ENCODE peak calls at places on chromosomes 16 and 17, in four cellular contexts. T is SK-N-SH, Z is A549, R is HepG2. U is an unnamed sample.

GRCh38 chr16:88530858-88531203 is 39.4 kb upstream of the ZC3H18 start:
- DNase-seq in Z (no peak), R (no peak), T (no peak), U (no peak)

GRCh38 chr16:19164285-19164684 is 3.8 kb upstream of the SYT17 start:
- DNase-seq in T (no peak), R (no peak), Z (no peak), U (no peak)

GRCh38 chr17:73411330-73411747 is 99.5 kb upstream of the CDC42EP4 start:
- DNase-seq in T (no peak), R (no peak), Z (no peak), U (no peak)

GRCh38 chr16:46862555-46863447 is 21.4 kb upstream of the GPT2 start:
- DNase-seq in Z (no peak), R (no peak), T (no peak), U (no peak)

GRCh38 chr16:77869997-77870813 is 81.8 kb downstream of the VAT1L start:
- DNase-seq in T (no peak), R (no peak), Z (no peak), U (no peak)

GRCh38 chr17:21467739-21468490 is 91.8 kb downstream of the KCNJ12 start:
- DNase-seq in Z (no peak), R (no peak), T (no peak), U (no peak)

GRCh38 chr17:58531122-58531521 is 16.7 kb upstream of the MTMR4 start:
- DNase-seq in T (peak), Z (no peak), R (no peak), U (no peak)

GRCh38 chr17:17979778-17980177 is 7.1 kb downstream of the DRC3 start:
- DNase-seq in R (no peak), Z (no peak), T (no peak), U (no peak)

GRCh38 chr17:65638221-65638940 is 76.9 kb upstream of the AXIN2 start:
- DNase-seq in Z (no peak), R (peak), T (no peak), U (no peak)

GRCh38 chr17:4179071-4179470 is 36.1 kb downstream of the CYB5D2 start:
- DNase-seq in R (no peak), Z (no peak), T (no peak), U (no peak)

GRCh38 chr16:56047307-56048234 is 143.7 kb upstream of the GNAO1 start:
- DNase-seq in Z (no peak), R (no peak), T (peak), U (no peak)

GRCh38 chr17:4110152-4110551 is 32.7 kb downstream of the ZZEF1 start:
- DNase-seq in R (no peak), T (no peak), Z (no peak), U (no peak)

GRCh38 chr17:27354491-27355081 is 60.7 kb downstream of the WSB1 start:
- DNase-seq in R (peak), T (no peak), Z (peak), U (no peak)

GRCh38 chr17:18229254-18229653 is 3.8 kb downstream of the LLGL1 start:
- DNase-seq in Z (no peak), R (no peak), T (no peak), U (no peak)

GRCh38 chr16:83675136-83675535 is 132.6 kb upstream of the HSBP1 start:
- DNase-seq in R (no peak), T (no peak), Z (no peak), U (no peak)

GRCh38 chr17:67779098-67779672 is 46.1 kb upstream of the BPTF start:
- DNase-seq in Z (peak), R (peak), T (peak), U (no peak)

GRCh38 chr17:63641678-63642077 is 19.5 kb downstream of the MAP3K3 start:
- DNase-seq in Z (no peak), T (no peak), R (no peak), U (no peak)

GRCh38 chr16:75193730-75194444 is 13.1 kb downstream of the CTRB2 start:
- DNase-seq in T (no peak), Z (no peak), R (no peak), U (no peak)

GRCh38 chr17:64506201-64506575 is at the start of gene DDX5:
- DNase-seq in Z (peak), T (peak), R (peak), U (no peak)

GRCh38 chr17:40019140-40019991 is 4.1 kb downstream of the CSF3 start:
- DNase-seq in Z (no peak), T (peak), R (no peak), U (no peak)

GRCh38 chr17:77479372-77479781 is 338.6 kb downstream of the SEC14L1 start:
- DNase-seq in Z (no peak), T (no peak), R (no peak), U (no peak)

GRCh38 chr16:4087990-4088577 is 28.2 kb downstream of the ADCY9 start:
- DNase-seq in Z (no peak), R (no peak), T (no peak), U (no peak)

GRCh38 chr16:81946206-81946605 is 65.1 kb downstream of the SDR42E1 start:
- DNase-seq in T (no peak), Z (no peak), R (no peak), U (no peak)
- TF ChIP-seq PBX3 in T (no peak), Z (no peak), R (no peak), U (no peak)

GRCh38 chr16:67150833-67151396 is at the start of gene B3GNT9:
- DNase-seq in R (peak), T (peak), Z (peak), U (no peak)
- TF ChIP-seq PBX3 in R (no peak), T (no peak), Z (peak), U (no peak)

GRCh38 chr17:6843241-6843890 is 11.8 kb upstream of the TEKT1 start:
- DNase-seq in T (peak), Z (peak), R (peak), U (no peak)
- TF ChIP-seq PBX3 in T (no peak), Z (no peak), R (no peak), U (no peak)

DNA sequence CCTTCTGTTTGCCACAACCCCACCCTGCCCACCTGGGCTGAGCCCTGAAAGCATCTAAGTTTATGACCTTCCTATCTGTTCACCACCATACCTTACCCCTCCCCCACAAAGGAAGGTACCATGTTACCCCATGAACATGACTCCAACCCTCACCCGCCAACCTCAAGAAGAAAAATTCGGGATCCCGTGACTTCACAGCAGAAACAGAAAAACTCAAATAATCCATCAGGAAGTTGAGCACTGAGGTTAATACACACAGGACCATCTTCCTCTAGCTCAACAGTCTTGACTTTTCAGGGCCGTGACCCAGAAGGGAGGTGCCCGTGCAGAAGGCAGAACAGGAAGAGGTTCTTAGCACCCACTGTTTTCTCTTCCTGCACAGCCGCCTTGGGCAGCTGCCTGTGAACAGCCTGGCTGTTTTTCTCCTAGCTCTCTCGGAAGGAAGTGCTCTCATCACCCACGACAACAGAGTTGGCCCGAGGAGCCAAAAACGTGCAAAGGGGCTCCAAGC is 101.3 kb downstream of the XYLT1 start:
- DNase-seq in Z (no peak), T (no peak), R (no peak), U (peak)
- TF ChIP-seq PBX3 in Z (no peak), T (no peak), R (no peak), U (no peak)

GRCh38 chr16:2779978-2780898 is 3.2 kb upstream of the ELOB start:
- DNase-seq in R (no peak), T (no peak), Z (no peak), U (no peak)
- TF ChIP-seq PBX3 in R (no peak), T (no peak), Z (no peak), U (no peak)

GRCh38 chr16:85166281-85166680 is 54.0 kb upstream of the CIBAR2 start:
- DNase-seq in Z (no peak), R (no peak), T (no peak), U (no peak)

GRCh38 chr16:85167589-85168537 is 55.6 kb upstream of the CIBAR2 start:
- DNase-seq in R (peak), Z (peak), T (no peak), U (no peak)

GRCh38 chr16:85164838-85165516 is 52.7 kb upstream of the CIBAR2 start:
- DNase-seq in T (no peak), Z (no peak), R (no peak), U (no peak)

GRCh38 chr16:85166699-85167588 is 54.7 kb upstream of the CIBAR2 start:
- DNase-seq in Z (no peak), T (no peak), R (peak), U (no peak)

DNA sequence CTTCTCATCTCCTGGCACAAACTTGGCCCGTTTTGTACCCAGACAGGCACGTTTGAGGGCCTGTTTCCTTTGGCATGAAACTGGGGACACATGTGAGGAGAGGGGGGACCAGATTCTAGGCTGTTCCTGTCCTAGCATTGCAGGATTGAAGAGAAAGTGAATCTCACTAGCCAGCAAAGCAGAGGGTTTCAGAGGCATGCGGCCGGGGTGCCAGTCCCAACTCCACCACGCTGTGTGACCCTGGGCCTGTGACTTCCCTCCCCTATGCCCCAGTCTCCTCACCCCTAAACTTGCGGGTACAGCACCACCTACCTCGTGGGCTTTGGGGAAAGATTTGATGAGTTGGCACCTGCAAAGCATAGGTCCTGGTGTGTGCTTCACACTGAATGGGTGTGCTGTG is 53.5 kb upstream of the CIBAR2 start:
- DNase-seq in R (no peak), Z (no peak), T (no peak), U (no peak)
- TF ChIP-seq PBX3 in R (no peak), Z (no peak), T (no peak), U (no peak)

GRCh38 chr17:31530391-31530990 is 139.0 kb downstream of the RAB11FIP4 start:
- DNase-seq in T (no peak), R (no peak), Z (no peak), U (no peak)

GRCh38 chr17:31532526-31532925 is 141.1 kb downstream of the RAB11FIP4 start:
- DNase-seq in Z (no peak), T (no peak), R (no peak), U (no peak)

GRCh38 chr17:31533546-31534155 is 142.2 kb downstream of the RAB11FIP4 start:
- DNase-seq in Z (peak), T (peak), R (no peak), U (no peak)

GRCh38 chr17:31531336-31532160 is 140.1 kb downstream of the RAB11FIP4 start:
- DNase-seq in R (no peak), T (no peak), Z (no peak), U (no peak)

GRCh38 chr17:31532161-31532515 is 140.7 kb downstream of the RAB11FIP4 start:
- DNase-seq in T (no peak), Z (no peak), R (no peak), U (no peak)
- TF ChIP-seq PBX3 in T (no peak), Z (no peak), R (no peak), U (no peak)